ENCODE peak calls at places on chromosomes 4 and X, in six cellular contexts. One of them, this sample, is unnamed.

GRCh38 chr4:111639120-111639519 is 506.1 kb upstream of the FAM241A start:
- DNase-seq in transverse colon: no peak
- DNase-seq in aorta: no peak
- DNase-seq in Peyer's patch: no peak
- DNase-seq in mammary epithelial cell: no peak
- DNase-seq in lower lobe of right lung: no peak
- DNase-seq in this sample: no peak

GRCh38 chrX:103718120-103718519 is 7.4 kb downstream of the TMEM31 start:
- DNase-seq in aorta: no peak
- DNase-seq in transverse colon: no peak
- DNase-seq in Peyer's patch: no peak
- DNase-seq in lower lobe of right lung: no peak
- DNase-seq in mammary epithelial cell: no peak
- DNase-seq in this sample: no peak

GRCh38 chr4:95289028-95289634 is 259.6 kb downstream of the UNC5C start:
- DNase-seq in lower lobe of right lung: no peak
- DNase-seq in Peyer's patch: no peak
- DNase-seq in transverse colon: no peak
- DNase-seq in aorta: no peak
- DNase-seq in mammary epithelial cell: peak; percentile 72
- DNase-seq in this sample: no peak

GRCh38 chr4:108628411-108628810 is 8.0 kb downstream of the RPL34 start:
- DNase-seq in mammary epithelial cell: no peak
- DNase-seq in lower lobe of right lung: no peak
- DNase-seq in aorta: no peak
- DNase-seq in Peyer's patch: no peak
- DNase-seq in transverse colon: no peak
- DNase-seq in this sample: no peak

GRCh38 chr4:2348786-2349185 is 69.7 kb downstream of the ZFYVE28 start:
- DNase-seq in mammary epithelial cell: no peak
- DNase-seq in aorta: no peak
- DNase-seq in Peyer's patch: no peak
- DNase-seq in lower lobe of right lung: no peak
- DNase-seq in transverse colon: no peak
- DNase-seq in this sample: no peak

GRCh38 chrX:23766650-23767551 is 16.1 kb upstream of the SAT1 start:
- DNase-seq in aorta: no peak
- DNase-seq in lower lobe of right lung: no peak
- DNase-seq in mammary epithelial cell: no peak
- DNase-seq in transverse colon: peak; percentile 17
- DNase-seq in Peyer's patch: no peak
- DNase-seq in this sample: no peak

GRCh38 chrX:69072486-69073006 is 92.7 kb downstream of the PJA1 start:
- DNase-seq in Peyer's patch: no peak
- DNase-seq in aorta: peak; percentile 22
- DNase-seq in transverse colon: no peak
- DNase-seq in mammary epithelial cell: no peak
- DNase-seq in lower lobe of right lung: no peak
- DNase-seq in this sample: no peak

GRCh38 chr4:99305638-99306380 is 15.0 kb upstream of the ADH1A start:
- DNase-seq in mammary epithelial cell: no peak
- DNase-seq in Peyer's patch: no peak
- DNase-seq in transverse colon: no peak
- DNase-seq in aorta: no peak
- DNase-seq in lower lobe of right lung: no peak
- DNase-seq in this sample: no peak

GRCh38 chrX:107659768-107660167 is 31.5 kb downstream of the PRPS1 start:
- DNase-seq in Peyer's patch: no peak
- DNase-seq in lower lobe of right lung: no peak
- DNase-seq in mammary epithelial cell: peak; percentile 27
- DNase-seq in aorta: no peak
- DNase-seq in transverse colon: no peak
- DNase-seq in this sample: peak; percentile 32

GRCh38 chr4:52059372-52059771 is 8.3 kb downstream of the SPATA18 start:
- DNase-seq in mammary epithelial cell: peak; percentile 86
- DNase-seq in Peyer's patch: no peak
- DNase-seq in aorta: no peak
- DNase-seq in lower lobe of right lung: no peak
- DNase-seq in transverse colon: peak; percentile 23
- DNase-seq in this sample: no peak

GRCh38 chrX:65601126-65601525 is 66.3 kb upstream of the MSN start:
- DNase-seq in transverse colon: no peak
- DNase-seq in mammary epithelial cell: no peak
- DNase-seq in Peyer's patch: no peak
- DNase-seq in lower lobe of right lung: no peak
- DNase-seq in aorta: no peak
- DNase-seq in this sample: no peak

GRCh38 chr4:153067376-153067775 is 131.3 kb downstream of the FHDC1 start:
- DNase-seq in mammary epithelial cell: peak; percentile 24
- DNase-seq in transverse colon: peak; percentile 34
- DNase-seq in lower lobe of right lung: no peak
- DNase-seq in aorta: no peak
- DNase-seq in Peyer's patch: no peak
- DNase-seq in this sample: peak; percentile 27

GRCh38 chrX:79159800-79160199 is 15.3 kb downstream of the GPR174 start:
- DNase-seq in Peyer's patch: no peak
- DNase-seq in mammary epithelial cell: no peak
- DNase-seq in transverse colon: no peak
- DNase-seq in aorta: no peak
- DNase-seq in lower lobe of right lung: no peak
- DNase-seq in this sample: no peak

GRCh38 chr4:130395871-130396270 is 1299.9 kb downstream of the C4orf33 start:
- DNase-seq in aorta: no peak
- DNase-seq in lower lobe of right lung: no peak
- DNase-seq in Peyer's patch: no peak
- DNase-seq in transverse colon: no peak
- DNase-seq in mammary epithelial cell: peak; percentile 48
- DNase-seq in this sample: peak; percentile 15

GRCh38 chr4:78207951-78208350 is 150.8 kb downstream of the FRAS1 start:
- DNase-seq in lower lobe of right lung: no peak
- DNase-seq in mammary epithelial cell: no peak
- DNase-seq in aorta: no peak
- DNase-seq in transverse colon: no peak
- DNase-seq in Peyer's patch: no peak
- DNase-seq in this sample: no peak

GRCh38 chr4:87525636-87526035 is 3.5 kb downstream of the SPARCL1 start:
- DNase-seq in aorta: no peak
- DNase-seq in Peyer's patch: no peak
- DNase-seq in mammary epithelial cell: peak; percentile 57
- DNase-seq in transverse colon: no peak
- DNase-seq in lower lobe of right lung: no peak
- DNase-seq in this sample: no peak
- H3K4me3 ChIP-seq in aorta: peak overlapping the region; percentile 97
- H3K4me3 ChIP-seq in Peyer's patch: no peak overlapping the region
- H3K4me3 ChIP-seq in mammary epithelial cell: no peak overlapping the region
- H3K4me3 ChIP-seq in transverse colon: peak overlapping the region; percentile 31
- H3K4me3 ChIP-seq in lower lobe of right lung: peak overlapping the region; percentile 56
- H3K4me3 ChIP-seq in this sample: no peak overlapping the region

GRCh38 chr4:48483006-48483776 is at the start of gene SLC10A4:
- DNase-seq in Peyer's patch: no peak
- DNase-seq in transverse colon: no peak
- DNase-seq in mammary epithelial cell: no peak
- DNase-seq in aorta: no peak
- DNase-seq in lower lobe of right lung: peak; percentile 47
- DNase-seq in this sample: no peak
- H3K4me3 ChIP-seq in Peyer's patch: no peak within 1 kb of the TSS
- H3K4me3 ChIP-seq in transverse colon: peak within 1 kb of the TSS; percentile 27
- H3K4me3 ChIP-seq in mammary epithelial cell: no peak within 1 kb of the TSS
- H3K4me3 ChIP-seq in aorta: peak within 1 kb of the TSS; percentile 63
- H3K4me3 ChIP-seq in lower lobe of right lung: peak within 1 kb of the TSS; percentile 45
- H3K4me3 ChIP-seq in this sample: peak within 1 kb of the TSS; percentile 40

DNA sequence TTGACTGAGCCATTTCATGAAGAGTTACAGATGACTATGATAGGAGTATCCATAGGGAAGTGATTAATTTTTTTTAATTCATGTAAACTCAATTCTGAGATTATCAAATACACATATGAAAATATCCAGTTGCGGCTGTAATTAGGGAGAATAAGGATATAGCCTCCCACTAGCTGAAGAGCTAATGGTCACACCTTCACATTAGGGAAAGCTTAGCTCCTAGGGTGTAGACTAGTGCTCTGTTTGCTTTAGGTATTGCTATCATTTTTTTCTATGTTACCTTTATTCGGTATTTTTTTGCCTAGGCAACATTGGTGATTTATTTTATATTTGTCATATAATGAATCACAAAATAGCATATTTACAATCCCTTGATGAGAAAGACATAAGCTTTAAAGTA is 39.6 kb upstream of the EPGN start:
- DNase-seq in lower lobe of right lung: no peak
- DNase-seq in aorta: no peak
- DNase-seq in mammary epithelial cell: no peak
- DNase-seq in Peyer's patch: no peak
- DNase-seq in transverse colon: no peak
- DNase-seq in this sample: no peak
- H3K4me3 ChIP-seq in lower lobe of right lung: no peak overlapping the region
- H3K4me3 ChIP-seq in aorta: no peak overlapping the region
- H3K4me3 ChIP-seq in mammary epithelial cell: no peak overlapping the region
- H3K4me3 ChIP-seq in Peyer's patch: no peak overlapping the region
- H3K4me3 ChIP-seq in transverse colon: no peak overlapping the region
- H3K4me3 ChIP-seq in this sample: no peak overlapping the region

GRCh38 chrX:40145001-40145631 is 47.4 kb upstream of the BCOR start:
- DNase-seq in transverse colon: no peak
- DNase-seq in aorta: no peak
- DNase-seq in lower lobe of right lung: no peak
- DNase-seq in mammary epithelial cell: no peak
- DNase-seq in Peyer's patch: no peak
- DNase-seq in this sample: no peak
- H3K4me3 ChIP-seq in transverse colon: peak overlapping the region; percentile 35
- H3K4me3 ChIP-seq in aorta: no peak overlapping the region
- H3K4me3 ChIP-seq in lower lobe of right lung: peak overlapping the region; percentile 56
- H3K4me3 ChIP-seq in mammary epithelial cell: peak overlapping the region; percentile 26
- H3K4me3 ChIP-seq in Peyer's patch: no peak overlapping the region
- H3K4me3 ChIP-seq in this sample: no peak overlapping the region

GRCh38 chrX:135984220-135984619 is 1.0 kb upstream of the SLC9A6 start:
- DNase-seq in lower lobe of right lung: no peak
- DNase-seq in mammary epithelial cell: no peak
- DNase-seq in aorta: no peak
- DNase-seq in transverse colon: no peak
- DNase-seq in Peyer's patch: no peak
- DNase-seq in this sample: no peak
- H3K4me3 ChIP-seq in lower lobe of right lung: peak overlapping the region; percentile 78
- H3K4me3 ChIP-seq in mammary epithelial cell: peak overlapping the region; percentile 62
- H3K4me3 ChIP-seq in aorta: peak overlapping the region; percentile 72
- H3K4me3 ChIP-seq in transverse colon: no peak overlapping the region
- H3K4me3 ChIP-seq in Peyer's patch: no peak overlapping the region
- H3K4me3 ChIP-seq in this sample: no peak overlapping the region